ENCODE peak calls at places on chromosomes 4 and X, in six cellular contexts. J is endodermal cell, P is H4, B is GM23338, O is Right ventricle myocardium superior, Z is T-helper 17 cell. D is an unnamed sample.

GRCh38 chr4:152990471-152991131 is 54.5 kb downstream of the FHDC1 start:
- DNase-seq in J (no peak), P (no peak), B (no peak), O (no peak), Z (no peak), D (no peak)

GRCh38 chrX:133399411-133399810 is 15.9 kb downstream of the GPC4 start:
- DNase-seq in J (peak; percentile 52), P (no peak), B (peak; percentile 32), O (no peak), Z (no peak), D (no peak)

GRCh38 chr4:123298798-123299197 is 97.8 kb upstream of the SPRY1 start:
- DNase-seq in J (no peak), P (no peak), B (no peak), O (no peak), Z (no peak), D (no peak)

GRCh38 chr4:130851932-130852331 is 1756.0 kb downstream of the C4orf33 start:
- DNase-seq in J (no peak), P (no peak), B (no peak), O (no peak), Z (no peak), D (no peak)

GRCh38 chrX:104742345-104742744 is 176.3 kb downstream of the IL1RAPL2 start:
- DNase-seq in J (no peak), P (peak; percentile 3), B (no peak), O (no peak), Z (no peak), D (no peak)

GRCh38 chr4:76212851-76213414 is 691 bp downstream of the SCARB2 start:
- DNase-seq in J (no peak), P (peak; percentile 33), B (peak; percentile 74), O (no peak), Z (peak; percentile 31), D (no peak)

GRCh38 chr4:41214158-41215146 is at the start of gene APBB2:
- DNase-seq in J (peak; percentile 99), P (peak; percentile 98), B (peak; percentile 99), O (peak; percentile 96), Z (no peak), D (peak; percentile 84)

GRCh38 chrX:15930585-15930984 is 76.0 kb upstream of the AP1S2 start:
- DNase-seq in J (no peak), P (peak; percentile 13), B (peak; percentile 64), O (no peak), Z (no peak), D (no peak)

GRCh38 chrX:63428348-63428747 is 77.2 kb upstream of the SPIN4 start:
- DNase-seq in J (no peak), P (no peak), B (no peak), O (no peak), Z (no peak), D (no peak)

GRCh38 chr4:40395908-40396806 is 61.0 kb downstream of the CHRNA9 start:
- DNase-seq in J (peak; percentile 55), P (peak; percentile 54), B (peak; percentile 47), O (peak; percentile 69), Z (no peak), D (no peak)

GRCh38 chr4:124879195-124879594 is 166.7 kb upstream of the ANKRD50 start:
- DNase-seq in J (no peak), P (no peak), B (no peak), O (no peak), Z (no peak), D (no peak)

GRCh38 chr4:175412161-175412560 is 399.9 kb downstream of the GPM6A start:
- DNase-seq in J (no peak), P (no peak), B (no peak), O (no peak), Z (no peak), D (no peak)

GRCh38 chr4:175127314-175127713 is 209.2 kb downstream of the ADAM29 start:
- DNase-seq in J (no peak), P (peak; percentile 85), B (no peak), O (no peak), Z (no peak), D (no peak)

GRCh38 chr4:110620352-110621327 is 2.2 kb downstream of the PITX2 start:
- DNase-seq in J (peak; percentile 92), P (no peak), B (peak; percentile 88), O (peak; percentile 37), Z (no peak), D (no peak)

GRCh38 chr4:177632481-177632880 is 190.2 kb upstream of the AGA start:
- DNase-seq in J (no peak), P (no peak), B (no peak), O (no peak), Z (no peak), D (no peak)

GRCh38 chr4:59091376-59092142 is 1981.4 kb upstream of the IGFBP7 start:
- DNase-seq in J (peak; percentile 57), P (no peak), B (peak; percentile 6), O (no peak), Z (no peak), D (no peak)

GRCh38 chrX:150547511-150548115 is 20.8 kb upstream of the MTM1 start:
- DNase-seq in J (peak; percentile 76), P (no peak), B (peak; percentile 64), O (peak; percentile 81), Z (no peak), D (no peak)

GRCh38 chr4:88283661-88284377 is 542 bp downstream of the PPM1K start:
- DNase-seq in J (peak; percentile 83), P (peak; percentile 30), B (peak; percentile 78), O (peak; percentile 74), Z (peak; percentile 57), D (peak; percentile 54)

GRCh38 chr4:915041-915474 is 17.1 kb downstream of the GAK start:
- DNase-seq in J (no peak), P (no peak), B (no peak), O (peak; percentile 29), Z (no peak), D (no peak)

GRCh38 chr4:1255151-1255550 is 6.2 kb upstream of the CTBP1 start:
- DNase-seq in J (no peak), P (no peak), B (no peak), O (no peak), Z (no peak), D (no peak)

GRCh38 chr4:9800878-9801277 is 19.4 kb downstream of the DRD5 start:
- DNase-seq in J (no peak), P (no peak), B (no peak), O (no peak), Z (no peak), D (no peak)

GRCh38 chr4:26256016-26256415 is 64.8 kb upstream of the RBPJ start:
- DNase-seq in J (no peak), P (no peak), B (no peak), O (no peak), Z (no peak), D (no peak)

GRCh38 chr4:175443547-175443946 is 368.5 kb downstream of the GPM6A start:
- DNase-seq in J (no peak), P (no peak), B (no peak), O (no peak), Z (no peak), D (no peak)

GRCh38 chrX:111131572-111131971 is 35.6 kb downstream of the PAK3 start:
- DNase-seq in J (no peak), P (peak; percentile 68), B (no peak), O (no peak), Z (no peak), D (no peak)

GRCh38 chr4:58507079-58507478 is 1396.9 kb upstream of the IGFBP7 start:
- DNase-seq in J (peak; percentile 67), P (no peak), B (no peak), O (no peak), Z (no peak), D (no peak)

GRCh38 chr4:81688085-81688484 is 216.4 kb upstream of the RASGEF1B start:
- DNase-seq in J (no peak), P (no peak), B (peak; percentile 38), O (no peak), Z (no peak), D (no peak)

GRCh38 chrX:119755981-119756533 is 2.3 kb upstream of the SOWAHD start:
- DNase-seq in J (no peak), P (peak; percentile 47), B (no peak), O (no peak), Z (no peak), D (no peak)

GRCh38 chr4:95465010-95465409 is 83.8 kb downstream of the UNC5C start:
- DNase-seq in J (no peak), P (no peak), B (no peak), O (no peak), Z (no peak), D (no peak)

GRCh38 chr4:78654809-78655208 is 103.2 kb downstream of the ANXA3 start:
- DNase-seq in J (no peak), P (no peak), B (no peak), O (no peak), Z (no peak), D (no peak)

GRCh38 chr4:137253949-137254348 is 278.3 kb downstream of the PCDH18 start:
- DNase-seq in J (no peak), P (peak; percentile 3), B (no peak), O (no peak), Z (no peak), D (no peak)

D was measured in Panc1.